ENCODE peak calls at places on chromosomes 3 and 15, in four cellular contexts. F, P, V and Z are unnamed samples.

GRCh38 chr3:51940648-51941421 is 869 bp downstream of the RRP9 start:
- DNase-seq in V (no peak), P (no peak), F (no peak), Z (no peak)

GRCh38 chr15:56930663-56931313 is 12.3 kb downstream of the TCF12 start:
- DNase-seq in V (no peak), P (no peak), F (no peak), Z (no peak)

GRCh38 chr3:9878700-9879099 is 1.4 kb downstream of the CIDEC start:
- DNase-seq in V (no peak), F (no peak), P (no peak), Z (no peak)

GRCh38 chr3:179510496-179510895 is 52.2 kb upstream of the ACTL6A start:
- DNase-seq in F (no peak), V (no peak), P (no peak), Z (no peak)

GRCh38 chr15:69037482-69037881 is 23.0 kb downstream of the NOX5 start:
- DNase-seq in F (no peak), P (no peak), V (no peak), Z (no peak)

GRCh38 chr3:183116051-183116614 is 16.8 kb upstream of the MCCC1 start:
- DNase-seq in V (peak), P (peak), F (peak), Z (peak)

GRCh38 chr3:178485756-178486155 is 50.5 kb upstream of the KCNMB2 start:
- DNase-seq in F (no peak), P (no peak), V (no peak), Z (no peak)

GRCh38 chr15:94722025-94722636 is 490.8 kb downstream of the MCTP2 start:
- DNase-seq in V (no peak), F (no peak), P (no peak), Z (no peak)

GRCh38 chr3:168956087-168956486 is 707.4 kb downstream of the MECOM start:
- DNase-seq in F (no peak), P (no peak), V (no peak), Z (no peak)

GRCh38 chr15:75229191-75230015 is 27.7 kb downstream of the C15orf39 start:
- DNase-seq in F (no peak), V (no peak), P (no peak), Z (no peak)

GRCh38 chr3:194265505-194265892 is 85.6 kb downstream of the CPN2 start:
- DNase-seq in P (no peak), V (peak), F (no peak), Z (no peak)

GRCh38 chr15:56741541-56741940 is 8.2 kb upstream of the ZNF280D start:
- DNase-seq in V (no peak), F (no peak), P (no peak), Z (no peak)

GRCh38 chr3:195892355-195893120 is 15.8 kb downstream of the TNK2 start:
- DNase-seq in P (no peak), V (no peak), F (peak), Z (no peak)

GRCh38 chr3:149783576-149783975 is 8.8 kb downstream of the ANKUB1 start:
- DNase-seq in F (no peak), P (no peak), V (no peak), Z (no peak)

GRCh38 chr3:9468460-9468859 is 71.0 kb downstream of the SETD5 start:
- DNase-seq in V (no peak), F (no peak), P (no peak), Z (no peak)

GRCh38 chr15:45100884-45101622 is 12.9 kb downstream of the DUOX2 start:
- DNase-seq in V (no peak), F (no peak), P (no peak), Z (no peak)